ENCODE peak calls at places on chromosomes 12 and 14, in five cellular contexts. F is HCT116, S is brain microvascular endothelial cell, Y is mammary epithelial cell, H is tibial artery. R is an unnamed sample. For H3K36me3, the result is how much of the 10 kb centered on the place peaks cover.

GRCh38 chr12:66633676-66634075 is 45.2 kb downstream of the GRIP1 start:
- DNase-seq in F (no peak), S (no peak), Y (peak), H (no peak), R (no peak)

GRCh38 chr12:32702470-32702869 is 23.4 kb downstream of the DNM1L start:
- DNase-seq in F (no peak), S (no peak), Y (peak), H (no peak), R (no peak)

GRCh38 chr14:79586401-79586800 is 624.9 kb downstream of the DIO2 start:
- DNase-seq in F (no peak), S (no peak), Y (no peak), H (no peak), R (no peak)

GRCh38 chr14:52112336-52113018 is 43.6 kb upstream of the NID2 start:
- DNase-seq in F (no peak), S (peak), Y (peak), H (no peak), R (no peak)

GRCh38 chr12:56315256-56315625 is 547 bp downstream of the CNPY2 start:
- DNase-seq in F (no peak), S (peak), Y (no peak), H (no peak), R (no peak)

GRCh38 chr14:101763941-101764709 is 2.6 kb downstream of the PPP2R5C start:
- DNase-seq in F (no peak), S (no peak), Y (no peak), H (no peak), R (no peak)

GRCh38 chr14:82621881-82622450 is 1088.3 kb upstream of the SEL1L start:
- DNase-seq in F (no peak), S (no peak), Y (no peak), H (no peak), R (no peak)

GRCh38 chr14:49892301-49892635 is 614 bp upstream of the ARF6 start:
- DNase-seq in F (no peak), S (peak), Y (peak), H (peak), R (peak)

GRCh38 chr14:85316701-85317100 is 213.2 kb upstream of the FLRT2 start:
- DNase-seq in F (no peak), S (no peak), Y (peak), H (no peak), R (peak)

GRCh38 chr14:74875941-74876913 is at the start of gene PROX2:
- DNase-seq in F (no peak), S (no peak), Y (no peak), H (no peak), R (no peak)

GRCh38 chr12:120684523-120684932 is 2.4 kb upstream of the MLEC start:
- DNase-seq in F (no peak), S (peak), Y (peak), H (no peak), R (no peak)

GRCh38 chr12:59396519-59396918 is 199.3 kb upstream of the SLC16A7 start:
- DNase-seq in F (no peak), S (no peak), Y (no peak), H (no peak), R (no peak)

GRCh38 chr12:109767456-109767855 is 53.8 kb downstream of the FAM222A start:
- DNase-seq in F (no peak), S (no peak), Y (peak), H (no peak), R (no peak)

GRCh38 chr12:97837401-97837800 is 374.8 kb downstream of the RMST start:
- DNase-seq in F (no peak), S (no peak), Y (peak), H (peak), R (no peak)

GRCh38 chr14:58898655-58899316 is 261.0 kb downstream of the DACT1 start:
- DNase-seq in F (no peak), S (peak), Y (peak), H (no peak), R (peak)

DNA sequence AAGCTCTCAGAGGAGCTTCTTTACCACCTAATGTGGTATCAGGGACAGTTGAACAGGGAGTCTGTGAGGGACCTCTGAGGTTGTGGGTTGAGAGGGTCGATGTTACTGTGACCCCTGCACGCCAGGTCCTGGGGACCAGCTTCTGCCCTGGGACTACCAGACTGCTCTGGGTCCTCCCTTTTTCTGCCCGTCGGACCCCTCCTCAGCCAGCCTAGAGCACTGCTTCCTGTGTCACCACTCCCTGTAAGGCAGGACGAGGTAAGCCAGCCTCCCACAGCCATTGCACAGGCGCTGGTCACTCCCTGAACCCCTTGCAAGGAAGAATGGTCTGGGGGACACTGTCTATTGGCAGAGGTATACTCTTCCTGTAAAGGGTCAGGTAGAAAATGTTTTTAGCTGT is 38.1 kb downstream of the SYNE3 start:
- DNase-seq in F (no peak), S (no peak), Y (no peak), H (no peak), R (no peak)
- H3K4me3 ChIP-seq in F (no peak), S (no peak), Y (no peak), H (no peak), R (no peak)

DNA sequence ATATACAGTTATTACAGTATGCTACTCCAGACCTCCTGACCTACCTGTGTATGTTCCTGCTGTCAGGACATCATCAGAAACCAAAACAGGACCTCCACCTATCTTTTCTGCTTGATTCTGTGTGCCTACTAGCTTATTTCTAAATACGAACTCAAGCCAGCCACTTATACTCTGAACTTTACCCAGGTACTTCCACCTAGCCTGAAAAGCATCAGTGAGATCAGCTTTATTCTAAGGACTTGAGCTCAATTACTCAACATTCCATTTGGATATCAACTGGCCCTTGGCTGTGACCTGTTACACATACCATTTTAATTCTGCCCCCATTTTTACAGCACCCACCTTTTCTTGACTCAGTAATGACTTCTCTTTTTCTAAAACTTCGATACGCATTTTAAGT is 29.2 kb downstream of the TRIP11 start:
- DNase-seq in F (no peak), S (no peak), Y (no peak), H (no peak), R (no peak)
- H3K36me3 ChIP-seq in F (under half), S (under half), Y (under half), H (half or more), R (under half)

DNA sequence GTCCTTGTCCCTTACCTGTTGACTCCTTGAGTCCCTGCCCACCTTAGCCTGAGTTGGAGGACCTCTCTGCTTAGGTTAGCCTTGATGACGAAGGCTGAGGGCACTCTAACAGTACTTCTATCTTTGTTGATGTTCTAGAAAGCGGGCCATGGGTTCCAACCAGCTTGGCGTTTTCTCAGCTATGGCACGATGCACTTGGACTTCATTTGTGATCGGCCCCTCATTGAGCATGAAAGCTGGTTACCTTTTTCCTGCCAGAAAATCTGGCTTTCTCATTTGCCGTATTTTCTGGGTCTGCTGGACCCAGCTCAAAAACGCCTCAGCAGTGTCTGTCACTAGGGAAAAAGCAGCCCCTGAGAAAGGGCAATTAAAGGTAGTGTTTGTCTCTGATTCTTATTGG is 290.8 kb downstream of the EMP1 start:
- DNase-seq in F (no peak), S (no peak), Y (no peak), H (no peak), R (no peak)
- H3K4me3 ChIP-seq in F (no peak), S (no peak), Y (no peak), H (no peak), R (no peak)

DNA sequence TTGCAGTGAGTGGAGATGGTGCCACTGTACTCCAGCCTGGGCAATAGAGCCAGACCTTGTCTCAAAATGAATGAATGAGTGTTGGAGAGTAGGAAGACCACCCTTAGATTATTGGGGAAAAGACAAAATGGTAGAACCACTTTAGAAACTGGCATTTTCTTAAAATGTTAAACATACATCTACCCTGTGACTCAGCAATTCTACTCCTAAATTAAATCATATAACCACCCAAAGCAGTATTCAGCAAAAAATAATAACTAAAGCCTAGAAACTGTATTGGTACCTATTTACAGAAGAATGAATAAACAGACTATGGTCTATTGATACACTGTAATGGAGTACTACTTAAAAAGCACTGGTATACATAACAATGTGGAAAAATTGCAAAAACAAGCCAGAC is 9.1 kb downstream of the NUP37 start:
- DNase-seq in F (no peak), S (no peak), Y (no peak), H (no peak), R (no peak)
- H3K36me3 ChIP-seq in F (half or more), S (under half), Y (under half), H (under half), R (under half)

DNA sequence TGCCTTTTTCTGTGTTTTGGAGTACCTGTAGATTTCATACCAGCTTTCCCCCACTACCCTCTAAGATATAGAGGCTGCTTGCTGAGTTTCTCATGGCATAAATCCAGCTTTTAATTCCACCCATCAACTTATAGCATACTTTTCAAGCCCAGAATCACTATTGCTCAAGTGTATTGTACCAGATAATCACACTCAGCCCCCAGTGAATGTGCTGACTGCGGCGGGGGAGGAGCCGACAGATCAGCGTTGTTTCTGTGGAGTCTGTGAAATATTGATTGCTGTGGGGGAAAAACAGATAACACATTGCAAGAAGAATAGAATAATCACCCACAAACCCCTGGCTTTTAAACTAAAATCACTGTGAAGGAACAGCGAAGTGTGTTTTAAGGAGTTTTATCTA is 296.1 kb downstream of the TMEM132D start:
- DNase-seq in F (no peak), S (peak), Y (no peak), H (no peak), R (no peak)
- H3K4me3 ChIP-seq in F (no peak), S (no peak), Y (no peak), H (no peak), R (no peak)

GRCh38 chr14:97379091-97379531 is 581.9 kb downstream of the VRK1 start:
- DNase-seq in F (no peak), S (no peak), Y (no peak), H (no peak), R (no peak)
- H3K36me3 ChIP-seq in F (under half), S (under half), Y (under half), H (under half), R (under half)

GRCh38 chr12:49335955-49336644 is 888 bp downstream of the C1QL4 start:
- DNase-seq in F (no peak), S (no peak), Y (no peak), H (no peak), R (no peak)
- H3K4me3 ChIP-seq in F (no peak), S (no peak), Y (no peak), H (no peak), R (no peak)

GRCh38 chr12:10749700-10750384 is 26.7 kb upstream of the YBX3 start:
- DNase-seq in F (peak), S (peak), Y (peak), H (peak), R (peak)

GRCh38 chr12:10741836-10742235 is 18.7 kb upstream of the YBX3 start:
- DNase-seq in F (no peak), S (no peak), Y (no peak), H (no peak), R (no peak)

GRCh38 chr12:10753066-10753465 is 29.9 kb upstream of the YBX3 start:
- DNase-seq in F (no peak), S (peak), Y (peak), H (no peak), R (peak)

GRCh38 chr12:10750385-10750727 is 27.2 kb upstream of the YBX3 start:
- DNase-seq in F (no peak), S (no peak), Y (no peak), H (no peak), R (no peak)

DNA sequence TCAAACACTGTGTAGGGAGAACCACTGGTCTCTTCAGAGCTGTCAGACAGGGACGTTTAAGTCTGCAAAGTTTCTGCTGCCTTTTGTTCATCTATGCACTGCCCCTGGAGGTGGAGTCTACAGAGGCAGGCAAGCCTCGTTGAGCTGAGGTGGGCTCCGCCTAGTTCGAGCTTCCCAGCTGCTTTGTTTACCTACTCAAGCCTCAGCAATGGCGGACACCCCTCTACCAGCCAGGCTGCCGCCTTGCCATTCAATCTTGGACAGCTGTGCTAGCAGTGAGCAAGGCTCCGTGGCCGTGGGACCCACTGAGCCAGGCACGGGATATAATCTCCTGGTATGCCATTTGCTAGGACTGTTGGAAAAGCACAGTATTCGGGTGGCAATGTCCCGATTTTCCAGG is 24.6 kb upstream of the YBX3 start:
- DNase-seq in F (no peak), S (no peak), Y (no peak), H (no peak), R (no peak)
- H3K36me3 ChIP-seq in F (under half), S (under half), Y (under half), H (under half), R (under half)

DNA sequence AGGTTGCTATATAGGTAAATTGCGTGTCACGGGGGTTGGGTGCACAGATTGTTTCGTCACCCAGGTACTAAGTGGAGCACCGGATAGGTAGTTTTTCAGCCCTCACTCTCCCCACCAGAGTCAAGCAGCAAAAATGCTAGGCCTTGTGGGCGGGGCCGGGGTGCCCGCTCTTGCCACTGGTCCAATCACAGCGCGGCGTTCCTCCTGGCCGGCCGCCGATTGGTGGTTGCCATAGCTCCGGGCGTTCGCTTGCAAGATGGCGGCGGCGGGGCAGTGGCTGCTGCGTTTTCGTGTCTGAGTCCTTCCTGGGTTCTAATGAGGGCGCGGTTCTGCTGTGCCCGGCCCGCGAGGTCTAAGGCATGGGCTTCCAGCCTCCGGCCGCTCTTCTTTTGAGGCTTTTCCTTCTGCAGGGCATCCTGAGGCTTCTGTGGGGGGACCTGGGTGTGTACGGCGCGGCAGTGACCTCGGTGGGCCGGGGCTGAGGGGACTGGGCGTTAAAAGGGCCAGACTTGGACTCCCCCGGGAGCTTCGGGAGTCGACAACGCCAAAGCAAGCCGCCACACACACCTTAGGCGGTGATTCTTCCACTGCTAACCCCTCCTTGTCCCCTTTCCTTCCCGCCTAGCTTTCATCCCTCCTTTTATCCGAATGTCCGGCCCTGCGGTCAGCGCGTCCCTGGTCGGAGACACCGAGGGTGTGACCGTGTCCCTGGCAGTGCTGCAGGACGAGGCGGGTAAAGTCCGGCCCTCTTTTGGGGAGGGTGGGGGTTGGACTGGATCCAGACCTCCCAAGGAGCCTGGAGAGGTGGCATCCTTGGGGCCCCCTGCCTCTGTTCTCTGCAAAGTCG is at the start of gene TCTN2:
- DNase-seq in F (peak), S (peak), Y (peak), H (peak), R (peak)
- H3K4me3 ChIP-seq in F (peak), S (peak), Y (peak), H (peak), R (peak)

R was measured in BJ.